ENCODE peak calls at places on chromosomes 2 and 18, in four cellular contexts. D is HepG2, R is SK-N-SH, O is GM12878. N is an unnamed sample.

GRCh38 chr2:184598313-184599053 is at the start of gene ZNF804A:
- DNase-seq in D (no peak), R (peak; percentile 89), O (peak; percentile 36), N (peak; percentile 32)

GRCh38 chr2:239983004-239983778 is 42.0 kb downstream of the NDUFA10 start:
- DNase-seq in O (no peak), D (no peak), R (no peak), N (no peak)

GRCh38 chr2:198639580-198639979 is 818.2 kb downstream of the SATB2 start:
- DNase-seq in R (no peak), O (no peak), D (no peak), N (no peak)

GRCh38 chr2:20616341-20616871 is 34.5 kb downstream of the HS1BP3 start:
- DNase-seq in D (no peak), O (no peak), R (no peak), N (no peak)

GRCh38 chr2:160613466-160614153 is 120.0 kb upstream of the RBMS1 start:
- DNase-seq in R (no peak), D (no peak), O (no peak), N (no peak)

GRCh38 chr18:22211660-22212059 is 42.3 kb downstream of the GATA6 start:
- DNase-seq in R (no peak), O (no peak), D (no peak), N (no peak)

GRCh38 chr2:238239552-238239871 is 326 bp downstream of the HES6 start:
- DNase-seq in D (no peak), R (no peak), O (no peak), N (no peak)

GRCh38 chr18:24111936-24112335 is 26.9 kb upstream of the CABYR start:
- DNase-seq in R (no peak), O (no peak), D (no peak), N (no peak)

GRCh38 chr2:47016172-47016913 is 100.7 kb upstream of the MCFD2 start:
- DNase-seq in D (no peak), R (no peak), O (no peak), N (peak; percentile 52)

GRCh38 chr2:69483024-69483423 is 45.8 kb upstream of the NFU1 start:
- DNase-seq in R (no peak), O (no peak), D (no peak), N (no peak)

DNA sequence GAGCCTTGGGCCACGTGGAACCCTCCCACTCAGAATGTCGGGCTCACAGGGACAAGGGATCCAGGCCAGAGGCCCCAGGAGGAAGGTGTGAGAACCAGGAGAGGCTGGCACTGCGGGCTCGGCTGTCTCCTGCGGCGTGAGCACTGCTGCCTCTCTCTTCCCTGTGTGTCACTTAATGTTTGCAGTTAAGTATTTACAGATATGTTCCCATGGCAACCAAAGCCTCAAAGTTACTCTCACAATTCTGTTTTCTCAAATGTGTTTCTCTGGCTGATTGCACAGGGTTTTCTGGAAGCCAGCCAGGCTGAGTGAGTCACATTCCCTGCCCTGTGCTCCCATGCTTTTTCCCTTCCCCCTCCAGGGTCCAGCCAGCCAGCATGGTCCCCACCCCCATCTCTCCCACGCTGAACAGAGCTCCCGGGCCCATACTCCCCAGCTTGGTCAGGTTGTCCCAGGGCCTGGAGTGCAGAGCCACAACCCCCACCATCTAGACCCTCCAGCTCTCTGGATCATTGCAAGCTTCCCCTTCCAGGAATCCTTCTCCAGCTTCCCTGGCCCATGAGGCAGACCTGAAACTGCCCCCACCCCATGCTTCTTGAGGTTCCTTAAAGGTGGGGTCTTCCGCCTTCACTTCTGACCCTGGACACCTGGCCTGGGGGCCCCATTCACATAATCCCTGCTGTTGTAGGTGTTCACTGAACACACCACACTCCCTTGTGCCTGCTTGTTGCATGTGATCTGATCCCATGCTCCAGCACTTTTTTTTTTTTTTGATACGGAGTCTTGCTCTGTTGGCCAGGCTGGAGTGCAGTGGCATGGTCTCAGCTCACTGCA is 265.9 kb downstream of the CELF4 start:
- DNase-seq in R (peak; percentile 88), D (peak; percentile 97), O (peak; percentile 8), N (peak; percentile 85)
- TF ChIP-seq NFIC in R (peak; percentile 96), D (no peak), O (no peak), N (peak; percentile 97)

GRCh38 chr2:149006883-149007543 is 31.5 kb upstream of the LYPD6B start:
- DNase-seq in O (no peak), R (peak; percentile 3), D (no peak), N (no peak)
- TF ChIP-seq FOXM1 in O (no peak), R (no peak), D (no peak), N (no peak)

GRCh38 chr2:178827111-178827510 is 19.9 kb upstream of the TTN start:
- DNase-seq in D (no peak), O (no peak), R (no peak), N (no peak)

GRCh38 chr2:178828496-178828895 is 21.3 kb upstream of the TTN start:
- DNase-seq in R (no peak), D (no peak), O (no peak), N (no peak)

GRCh38 chr2:178827739-178828487 is 20.7 kb upstream of the TTN start:
- DNase-seq in O (no peak), D (peak; percentile 65), R (no peak), N (no peak)

GRCh38 chr2:178824181-178824580 is 17.0 kb upstream of the TTN start:
- DNase-seq in O (no peak), R (no peak), D (no peak), N (no peak)

DNA sequence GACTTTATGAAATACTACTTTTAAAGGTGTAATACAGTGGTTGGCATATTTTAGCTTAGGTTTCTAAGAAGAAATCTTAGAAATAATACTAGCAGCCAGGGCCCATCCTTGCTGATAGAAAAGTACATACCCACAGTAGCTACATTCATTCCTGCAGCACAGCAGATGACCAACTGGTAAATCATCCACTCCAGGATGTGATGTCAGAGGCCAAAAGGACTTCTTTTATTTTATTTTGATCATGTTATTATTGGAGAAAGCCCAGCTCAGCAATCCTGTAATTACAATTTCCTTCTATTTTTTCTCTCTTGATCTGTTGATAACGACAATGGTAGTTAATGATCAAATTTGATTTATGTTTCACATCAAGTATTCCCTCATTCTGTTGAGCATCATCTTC is 18.0 kb upstream of the TTN start:
- DNase-seq in O (no peak), D (no peak), R (no peak), N (no peak)
- TF ChIP-seq POLR2AphosphoS5 in O (no peak), D (no peak), R (no peak), N (no peak)

GRCh38 chr18:68714707-68715496 is at the start of gene TMX3:
- DNase-seq in O (peak; percentile 82), D (peak; percentile 89), R (peak; percentile 98), N (peak; percentile 91)

GRCh38 chr18:68713131-68713530 is 1.8 kb downstream of the TMX3 start:
- DNase-seq in O (no peak), R (no peak), D (no peak), N (no peak)

GRCh38 chr18:68713791-68714190 is 1.1 kb downstream of the TMX3 start:
- DNase-seq in O (no peak), D (no peak), R (no peak), N (no peak)

DNA sequence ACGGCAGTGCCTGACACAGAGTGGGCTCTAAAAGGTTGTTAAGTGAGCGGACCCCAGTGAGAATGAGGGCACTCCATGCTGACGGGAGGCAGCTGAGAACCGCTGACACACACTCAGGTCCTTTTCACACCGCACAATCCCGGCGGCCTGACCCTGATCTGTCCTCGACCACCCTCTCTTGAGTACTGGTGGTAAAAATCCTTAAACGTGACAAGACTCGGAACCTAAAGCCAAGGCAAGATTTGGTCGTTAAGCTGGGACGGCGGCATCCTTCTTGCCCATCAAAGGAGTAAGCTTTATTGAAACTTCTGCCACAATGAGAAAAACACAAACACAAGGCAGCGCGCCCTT is 577 bp downstream of the TMX3 start:
- DNase-seq in O (no peak), D (peak; percentile 4), R (peak; percentile 56), N (peak; percentile 20)
- TF ChIP-seq NFIC in O (no peak), D (no peak), R (no peak), N (no peak)

GRCh38 chr2:229273384-229274338 is 2.6 kb upstream of the PID1 start:
- DNase-seq in O (peak; percentile 11), D (peak; percentile 65), R (peak; percentile 79), N (peak; percentile 27)
- TF ChIP-seq FOXM1 in O (no peak), D (no peak), R (no peak), N (no peak)

GRCh38 chr2:235709969-235710879 is 216.4 kb downstream of the AGAP1 start:
- DNase-seq in R (no peak), D (no peak), O (no peak), N (peak; percentile 20)

GRCh38 chr2:235707411-235708096 is 213.7 kb downstream of the AGAP1 start:
- DNase-seq in O (no peak), D (no peak), R (no peak), N (no peak)

GRCh38 chr2:235711527-235711926 is 217.7 kb downstream of the AGAP1 start:
- DNase-seq in D (no peak), R (no peak), O (no peak), N (no peak)

GRCh38 chr2:235710933-235711332 is 217.1 kb downstream of the AGAP1 start:
- DNase-seq in R (no peak), O (no peak), D (no peak), N (no peak)

DNA sequence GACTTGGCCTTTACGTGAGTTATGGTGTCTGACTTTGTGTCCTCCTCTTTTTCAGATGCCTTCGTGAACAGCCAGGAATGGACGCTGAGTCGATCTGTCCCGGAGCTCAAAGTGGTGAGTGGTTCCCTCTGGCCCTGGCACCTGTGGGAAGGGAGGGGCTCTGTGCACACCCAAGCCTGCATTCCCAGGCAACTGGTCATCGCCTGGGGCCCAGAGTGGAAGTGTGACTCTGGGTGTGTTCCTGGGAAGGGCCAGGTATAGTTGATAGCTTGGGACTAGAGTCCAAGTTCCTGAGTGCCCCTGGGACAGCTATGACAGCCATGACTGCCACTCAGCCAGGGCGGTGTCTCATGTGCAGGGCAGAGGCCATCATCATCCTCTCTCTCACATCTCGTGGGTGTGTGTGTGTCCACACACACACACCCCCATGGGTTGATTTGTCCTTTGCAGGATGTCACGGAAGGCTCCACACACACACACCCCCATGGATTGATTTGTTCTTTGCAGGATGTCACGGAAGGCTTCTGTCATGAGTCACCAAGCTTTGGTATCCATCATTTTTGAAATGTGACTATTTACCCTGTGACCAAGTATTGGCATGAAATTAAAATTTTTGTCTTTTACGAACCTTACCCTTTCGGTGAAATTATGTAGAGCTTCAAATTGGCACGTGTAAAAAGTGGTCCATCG is 215.4 kb downstream of the AGAP1 start:
- DNase-seq in O (no peak), R (no peak), D (peak; percentile 48), N (no peak)
- TF ChIP-seq POLR2AphosphoS5 in O (no peak), R (no peak), D (no peak), N (no peak)